ENCODE peak calls at places on chromosomes 12 and 14, in ten cellular contexts. W is body of pancreas; I is stimulated activated CD4-positive, alpha-beta T cell treated with anti-CD3 and anti-CD28 coated beads, TNF-alpha, amount 100 ng/mL, for 1 hour; P is NB4; N is NCI-H82; X is activated CD4-positive, alpha-beta T cell treated with anti-CD3 and anti-CD28 coated beads, Interleukin-2, amount 50 U/mL, for 4 hours; H is kidney epithelial cell; E is activated naive CD4-positive, alpha-beta T cell; R is mucosa of gallbladder; Z is activated CD8-positive, alpha-beta memory T cell treated with anti-CD3 and anti-CD28 coated beads for 24 hours. A is an unnamed sample.
A peak's percentile ranks its signal among the peaks of the same experiment; 100 is the strongest.

GRCh38 chr12:109346920-109347319 is 780 bp upstream of the MYO1H start:
- DNase-seq in R (no peak), E (no peak), N (no peak), I (no peak), W (no peak), P (peak; percentile 36), X (no peak), H (no peak), Z (no peak), A (no peak)

GRCh38 chr12:1591029-1591428 is 3.4 kb downstream of the FBXL14 start:
- DNase-seq in Z (no peak), N (no peak), H (no peak), P (no peak), R (peak; percentile 22), I (no peak), E (no peak), W (no peak), X (peak; percentile 21), A (no peak)

GRCh38 chr14:82501554-82501953 is 967.9 kb upstream of the SEL1L start:
- DNase-seq in X (no peak), Z (no peak), E (no peak), P (no peak), R (no peak), H (no peak), I (no peak), W (no peak), N (peak; percentile 96), A (no peak)

GRCh38 chr12:33795536-33795935 is 226.8 kb upstream of the ALG10 start:
- DNase-seq in P (no peak), H (no peak), E (no peak), R (no peak), Z (no peak), X (no peak), W (no peak), N (no peak), I (no peak), A (no peak)

GRCh38 chr12:8890313-8891084 is 23.8 kb upstream of the PHC1 start:
- DNase-seq in N (peak; percentile 74), Z (peak; percentile 80), H (no peak), X (peak; percentile 58), I (peak; percentile 11), W (peak; percentile 51), E (peak; percentile 42), R (peak; percentile 47), P (peak; percentile 57), A (peak; percentile 8)

GRCh38 chr12:13454991-13455696 is 258.6 kb downstream of the EMP1 start:
- DNase-seq in H (no peak), I (no peak), W (no peak), E (no peak), P (no peak), Z (no peak), R (no peak), N (no peak), X (no peak), A (no peak)

GRCh38 chr12:43285248-43285647 is 266.8 kb downstream of the ADAMTS20 start:
- DNase-seq in E (no peak), W (no peak), N (no peak), P (no peak), Z (no peak), X (no peak), I (no peak), H (peak; percentile 66), R (no peak), A (no peak)

GRCh38 chr14:50670196-50670875 is 2.2 kb upstream of the SAV1 start:
- DNase-seq in I (no peak), E (no peak), P (no peak), R (no peak), W (no peak), Z (no peak), N (no peak), H (no peak), X (no peak), A (no peak)

GRCh38 chr12:109567967-109568366 is 5.3 kb downstream of the MMAB start:
- DNase-seq in E (no peak), X (no peak), W (no peak), Z (no peak), I (no peak), P (no peak), N (no peak), R (no peak), H (no peak), A (no peak)

GRCh38 chr12:2008677-2009076 is 4.4 kb upstream of the DCP1B start:
- DNase-seq in R (peak; percentile 44), N (no peak), Z (no peak), H (no peak), W (no peak), X (no peak), E (no peak), P (no peak), I (no peak), A (no peak)

GRCh38 chr14:59240356-59240755 is 51.9 kb downstream of the DAAM1 start:
- DNase-seq in W (no peak), E (no peak), R (no peak), P (no peak), I (no peak), N (no peak), Z (no peak), H (no peak), X (no peak), A (peak; percentile 45)

GRCh38 chr12:16691624-16692023 is 85.7 kb upstream of the LMO3 start:
- DNase-seq in P (no peak), X (no peak), E (no peak), H (no peak), N (peak; percentile 70), Z (no peak), I (no peak), W (peak; percentile 50), R (no peak), A (no peak)

GRCh38 chr12:2034633-2035420 is 18.0 kb upstream of the CACNA1C start:
- DNase-seq in H (peak; percentile 9), W (peak; percentile 90), X (peak; percentile 81), I (peak; percentile 87), N (peak; percentile 93), Z (peak; percentile 95), R (peak; percentile 87), P (peak; percentile 86), E (peak; percentile 68), A (peak; percentile 12)

GRCh38 chr12:89597210-89597609 is 71.4 kb upstream of the POC1B start:
- DNase-seq in W (no peak), R (no peak), I (no peak), N (no peak), P (no peak), H (no peak), E (no peak), X (no peak), Z (no peak), A (no peak)

GRCh38 chr12:45989857-45990467 is 412 bp downstream of the SCAF11 start:
- DNase-seq in H (no peak), I (peak; percentile 35), W (peak; percentile 67), X (peak; percentile 36), N (peak; percentile 79), E (peak; percentile 53), R (no peak), Z (peak; percentile 83), P (peak; percentile 83), A (no peak)

GRCh38 chr14:54719406-54719805 is 152.5 kb downstream of the SAMD4A start:
- DNase-seq in I (no peak), Z (no peak), W (no peak), H (no peak), N (no peak), R (no peak), X (no peak), P (no peak), E (no peak), A (no peak)

GRCh38 chr14:93592786-93593185 is 162.0 kb downstream of the UNC79 start:
- DNase-seq in P (no peak), H (no peak), Z (no peak), E (no peak), N (no peak), W (no peak), X (no peak), R (no peak), I (no peak), A (no peak)

GRCh38 chr14:77024171-77024627 is 4.3 kb downstream of the IRF2BPL start:
- DNase-seq in E (no peak), W (peak; percentile 61), I (peak; percentile 46), X (peak; percentile 52), H (no peak), R (peak; percentile 53), P (no peak), N (peak; percentile 45), Z (peak; percentile 74), A (no peak)

A was measured in GM12878.